ENCODE peak calls at places on chromosome 1, in six cellular contexts. One of them, this sample, is unnamed.

GRCh38 chr1:153526132-153526543 is 9.7 kb downstream of the S100A6 start:
- DNase-seq in hepatic stellate cell: no peak
- DNase-seq in mucosa of gallbladder: no peak
- DNase-seq in activated CD4-positive, alpha-beta T cell treated with anti-CD3 and anti-CD28 coated beads, Interleukin-2, amount 50 U/mL, for 24 hours: no peak
- DNase-seq in NCI-H510A treated with DMSO at 0.1 percent for 48 hours: peak; percentile 30
- DNase-seq in nucleus accumbens: no peak
- DNase-seq in this sample: no peak

GRCh38 chr1:173084292-173084691 is 33.6 kb upstream of the TNFSF18 start:
- DNase-seq in activated CD4-positive, alpha-beta T cell treated with anti-CD3 and anti-CD28 coated beads, Interleukin-2, amount 50 U/mL, for 24 hours: no peak
- DNase-seq in NCI-H510A treated with DMSO at 0.1 percent for 48 hours: no peak
- DNase-seq in nucleus accumbens: no peak
- DNase-seq in mucosa of gallbladder: no peak
- DNase-seq in hepatic stellate cell: no peak
- DNase-seq in this sample: no peak

GRCh38 chr1:151005729-151006330 is 872 bp downstream of the MINDY1 start:
- DNase-seq in hepatic stellate cell: no peak
- DNase-seq in nucleus accumbens: no peak
- DNase-seq in NCI-H510A treated with DMSO at 0.1 percent for 48 hours: peak; percentile 22
- DNase-seq in activated CD4-positive, alpha-beta T cell treated with anti-CD3 and anti-CD28 coated beads, Interleukin-2, amount 50 U/mL, for 24 hours: no peak
- DNase-seq in mucosa of gallbladder: no peak
- DNase-seq in this sample: no peak

GRCh38 chr1:36845802-36846201 is 188.5 kb downstream of the GRIK3 start:
- DNase-seq in nucleus accumbens: no peak
- DNase-seq in mucosa of gallbladder: no peak
- DNase-seq in NCI-H510A treated with DMSO at 0.1 percent for 48 hours: no peak
- DNase-seq in activated CD4-positive, alpha-beta T cell treated with anti-CD3 and anti-CD28 coated beads, Interleukin-2, amount 50 U/mL, for 24 hours: no peak
- DNase-seq in hepatic stellate cell: no peak
- DNase-seq in this sample: no peak

GRCh38 chr1:209823143-209824041 is 4.4 kb upstream of the UTP25 start:
- DNase-seq in NCI-H510A treated with DMSO at 0.1 percent for 48 hours: peak; percentile 61
- DNase-seq in nucleus accumbens: no peak
- DNase-seq in mucosa of gallbladder: no peak
- DNase-seq in hepatic stellate cell: peak; percentile 38
- DNase-seq in activated CD4-positive, alpha-beta T cell treated with anti-CD3 and anti-CD28 coated beads, Interleukin-2, amount 50 U/mL, for 24 hours: no peak
- DNase-seq in this sample: no peak

GRCh38 chr1:56576880-56577858 is 2.2 kb downstream of the PLPP3 start:
- DNase-seq in activated CD4-positive, alpha-beta T cell treated with anti-CD3 and anti-CD28 coated beads, Interleukin-2, amount 50 U/mL, for 24 hours: no peak
- DNase-seq in nucleus accumbens: no peak
- DNase-seq in hepatic stellate cell: peak; percentile 44
- DNase-seq in mucosa of gallbladder: no peak
- DNase-seq in NCI-H510A treated with DMSO at 0.1 percent for 48 hours: no peak
- DNase-seq in this sample: no peak

GRCh38 chr1:30088594-30089556 is 634.5 kb downstream of the MATN1 start:
- DNase-seq in mucosa of gallbladder: no peak
- DNase-seq in NCI-H510A treated with DMSO at 0.1 percent for 48 hours: peak; percentile 88
- DNase-seq in nucleus accumbens: no peak
- DNase-seq in hepatic stellate cell: no peak
- DNase-seq in activated CD4-positive, alpha-beta T cell treated with anti-CD3 and anti-CD28 coated beads, Interleukin-2, amount 50 U/mL, for 24 hours: no peak
- DNase-seq in this sample: peak; percentile 55

GRCh38 chr1:107529511-107530149 is 388.8 kb downstream of the NTNG1 start:
- DNase-seq in hepatic stellate cell: peak; percentile 16
- DNase-seq in NCI-H510A treated with DMSO at 0.1 percent for 48 hours: peak; percentile 84
- DNase-seq in mucosa of gallbladder: peak; percentile 47
- DNase-seq in nucleus accumbens: no peak
- DNase-seq in activated CD4-positive, alpha-beta T cell treated with anti-CD3 and anti-CD28 coated beads, Interleukin-2, amount 50 U/mL, for 24 hours: no peak
- DNase-seq in this sample: no peak

This sample was measured in mesothelial cell of epicardium.